ENCODE peak calls at places on chromosome 9, in six cellular contexts. One of them, this sample, is unnamed. For H3K36me3, the result is how much of the 10 kb centered on the place peaks cover.

GRCh38 chr9:90950600-90950999 is 149.0 kb downstream of the SYK start:
- DNase-seq in mammary epithelial cell: no peak
- DNase-seq in cardiac muscle cell: no peak
- DNase-seq in astrocyte: no peak
- DNase-seq in Peyer's patch: no peak
- DNase-seq in hepatocyte: no peak
- DNase-seq in this sample: no peak

GRCh38 chr9:134405527-134405926 is 79.3 kb downstream of the RXRA start:
- DNase-seq in mammary epithelial cell: no peak
- DNase-seq in cardiac muscle cell: no peak
- DNase-seq in astrocyte: no peak
- DNase-seq in Peyer's patch: no peak
- DNase-seq in hepatocyte: no peak
- DNase-seq in this sample: no peak

GRCh38 chr9:37302277-37302676 is 120.2 kb upstream of the GRHPR start:
- DNase-seq in mammary epithelial cell: no peak
- DNase-seq in cardiac muscle cell: no peak
- DNase-seq in astrocyte: no peak
- DNase-seq in Peyer's patch: peak
- DNase-seq in hepatocyte: no peak
- DNase-seq in this sample: no peak

GRCh38 chr9:121358747-121359146 is 11.3 kb downstream of the STOM start:
- DNase-seq in mammary epithelial cell: no peak
- DNase-seq in cardiac muscle cell: no peak
- DNase-seq in astrocyte: no peak
- DNase-seq in Peyer's patch: no peak
- DNase-seq in hepatocyte: no peak
- DNase-seq in this sample: no peak

GRCh38 chr9:136327313-136327971 is at the start of gene GPSM1:
- DNase-seq in mammary epithelial cell: no peak
- DNase-seq in cardiac muscle cell: peak
- DNase-seq in astrocyte: no peak
- DNase-seq in Peyer's patch: no peak
- DNase-seq in hepatocyte: peak
- DNase-seq in this sample: no peak

GRCh38 chr9:26949604-26950003 is 2.6 kb upstream of the PLAA start:
- DNase-seq in mammary epithelial cell: peak
- DNase-seq in cardiac muscle cell: no peak
- DNase-seq in astrocyte: peak
- DNase-seq in Peyer's patch: no peak
- DNase-seq in hepatocyte: no peak
- DNase-seq in this sample: no peak

GRCh38 chr9:137814841-137815240 is 62.7 kb upstream of the CACNA1B start:
- DNase-seq in mammary epithelial cell: no peak
- DNase-seq in cardiac muscle cell: no peak
- DNase-seq in astrocyte: no peak
- DNase-seq in Peyer's patch: no peak
- DNase-seq in hepatocyte: no peak
- DNase-seq in this sample: no peak

GRCh38 chr9:2241461-2241874 is 226.3 kb downstream of the SMARCA2 start:
- DNase-seq in mammary epithelial cell: no peak
- DNase-seq in cardiac muscle cell: no peak
- DNase-seq in astrocyte: peak
- DNase-seq in Peyer's patch: no peak
- DNase-seq in hepatocyte: peak
- DNase-seq in this sample: no peak

GRCh38 chr9:130117816-130118632 is 54.2 kb upstream of the NCS1 start:
- DNase-seq in mammary epithelial cell: peak
- DNase-seq in cardiac muscle cell: no peak
- DNase-seq in astrocyte: peak
- DNase-seq in Peyer's patch: no peak
- DNase-seq in hepatocyte: no peak
- DNase-seq in this sample: no peak

GRCh38 chr9:5442400-5443011 is 4.8 kb upstream of the PLGRKT start:
- DNase-seq in mammary epithelial cell: peak
- DNase-seq in cardiac muscle cell: peak
- DNase-seq in astrocyte: peak
- DNase-seq in Peyer's patch: no peak
- DNase-seq in hepatocyte: peak
- DNase-seq in this sample: no peak

GRCh38 chr9:4306066-4306787 is 6.4 kb upstream of the GLIS3 start:
- DNase-seq in mammary epithelial cell: peak
- DNase-seq in cardiac muscle cell: no peak
- DNase-seq in astrocyte: peak
- DNase-seq in Peyer's patch: no peak
- DNase-seq in hepatocyte: peak
- DNase-seq in this sample: no peak

GRCh38 chr9:37904647-37905505 is 949 bp upstream of the SLC25A51 start:
- DNase-seq in mammary epithelial cell: peak
- DNase-seq in cardiac muscle cell: no peak
- DNase-seq in astrocyte: no peak
- DNase-seq in Peyer's patch: no peak
- DNase-seq in hepatocyte: no peak
- DNase-seq in this sample: no peak

GRCh38 chr9:133563286-133564213 is 29.0 kb downstream of the ADAMTSL2 start:
- DNase-seq in mammary epithelial cell: no peak
- DNase-seq in cardiac muscle cell: peak
- DNase-seq in astrocyte: no peak
- DNase-seq in Peyer's patch: no peak
- DNase-seq in hepatocyte: peak
- DNase-seq in this sample: no peak

GRCh38 chr9:131179561-131180219 is 54.3 kb downstream of the NUP214 start:
- DNase-seq in mammary epithelial cell: no peak
- DNase-seq in cardiac muscle cell: no peak
- DNase-seq in astrocyte: peak
- DNase-seq in Peyer's patch: no peak
- DNase-seq in hepatocyte: no peak
- DNase-seq in this sample: peak

GRCh38 chr9:72364679-72365524 is at the start of gene ZFAND5:
- DNase-seq in mammary epithelial cell: peak
- DNase-seq in cardiac muscle cell: peak
- DNase-seq in astrocyte: peak
- DNase-seq in Peyer's patch: peak
- DNase-seq in hepatocyte: peak
- DNase-seq in this sample: peak

GRCh38 chr9:133904371-133905090 is 87.6 kb downstream of the VAV2 start:
- DNase-seq in mammary epithelial cell: no peak
- DNase-seq in cardiac muscle cell: no peak
- DNase-seq in astrocyte: peak
- DNase-seq in Peyer's patch: no peak
- DNase-seq in hepatocyte: no peak
- DNase-seq in this sample: no peak

GRCh38 chr9:124187311-124187710 is 70.4 kb upstream of the NEK6 start:
- DNase-seq in mammary epithelial cell: no peak
- DNase-seq in cardiac muscle cell: no peak
- DNase-seq in astrocyte: no peak
- DNase-seq in Peyer's patch: no peak
- DNase-seq in hepatocyte: no peak
- DNase-seq in this sample: no peak

GRCh38 chr9:115691097-115691496 is 462.5 kb upstream of the PAPPA start:
- DNase-seq in mammary epithelial cell: peak
- DNase-seq in cardiac muscle cell: no peak
- DNase-seq in astrocyte: peak
- DNase-seq in Peyer's patch: no peak
- DNase-seq in hepatocyte: peak
- DNase-seq in this sample: peak

GRCh38 chr9:19127881-19128719 is 808 bp upstream of the PLIN2 start:
- DNase-seq in mammary epithelial cell: no peak
- DNase-seq in cardiac muscle cell: no peak
- DNase-seq in astrocyte: no peak
- DNase-seq in Peyer's patch: peak
- DNase-seq in hepatocyte: no peak
- DNase-seq in this sample: no peak

GRCh38 chr9:108322326-108323098 is 533.3 kb downstream of the ACTL7B start:
- DNase-seq in mammary epithelial cell: peak
- DNase-seq in cardiac muscle cell: no peak
- DNase-seq in astrocyte: no peak
- DNase-seq in Peyer's patch: no peak
- DNase-seq in hepatocyte: no peak
- DNase-seq in this sample: no peak

GRCh38 chr9:102669220-102669619 is 325.9 kb upstream of the CYLC2 start:
- DNase-seq in mammary epithelial cell: no peak
- DNase-seq in cardiac muscle cell: no peak
- DNase-seq in astrocyte: no peak
- DNase-seq in Peyer's patch: no peak
- DNase-seq in hepatocyte: no peak
- DNase-seq in this sample: no peak

GRCh38 chr9:137744632-137745183 is 125.9 kb downstream of the EHMT1 start:
- DNase-seq in mammary epithelial cell: no peak
- DNase-seq in cardiac muscle cell: no peak
- DNase-seq in astrocyte: no peak
- DNase-seq in Peyer's patch: no peak
- DNase-seq in hepatocyte: no peak
- DNase-seq in this sample: no peak

GRCh38 chr9:110069326-110070248 is 138.4 kb downstream of the C9orf152 start:
- DNase-seq in mammary epithelial cell: peak
- DNase-seq in cardiac muscle cell: peak
- DNase-seq in astrocyte: peak
- DNase-seq in Peyer's patch: no peak
- DNase-seq in hepatocyte: no peak
- DNase-seq in this sample: peak

GRCh38 chr9:91187965-91188344 is 173.8 kb downstream of the AUH start:
- DNase-seq in mammary epithelial cell: peak
- DNase-seq in cardiac muscle cell: no peak
- DNase-seq in astrocyte: peak
- DNase-seq in Peyer's patch: no peak
- DNase-seq in hepatocyte: no peak
- DNase-seq in this sample: peak

GRCh38 chr9:136228107-136228875 is 17.3 kb downstream of the QSOX2 start:
- DNase-seq in mammary epithelial cell: peak
- DNase-seq in cardiac muscle cell: no peak
- DNase-seq in astrocyte: peak
- DNase-seq in Peyer's patch: no peak
- DNase-seq in hepatocyte: peak
- DNase-seq in this sample: no peak

DNA sequence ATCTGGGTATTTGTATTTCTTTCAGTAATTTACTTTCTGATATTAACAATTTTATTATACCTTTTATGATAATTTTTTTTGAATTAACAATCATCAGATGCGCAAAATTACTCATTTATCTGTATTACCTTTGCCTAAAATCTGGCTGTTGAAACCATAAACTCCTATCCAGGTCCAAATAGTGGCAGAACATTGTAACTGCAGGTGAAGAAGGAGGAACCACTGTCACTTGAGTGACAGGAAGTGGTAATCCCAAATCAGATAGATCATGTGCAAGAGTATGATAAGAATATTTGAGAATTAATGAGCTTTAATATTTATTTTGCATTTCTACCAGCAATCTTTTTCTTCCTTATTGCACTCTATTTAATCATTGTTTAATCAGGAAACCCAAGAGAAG is 139.3 kb upstream of the TLE4 start:
- DNase-seq in mammary epithelial cell: no peak
- DNase-seq in cardiac muscle cell: no peak
- DNase-seq in astrocyte: no peak
- DNase-seq in Peyer's patch: no peak
- DNase-seq in hepatocyte: no peak
- DNase-seq in this sample: no peak
- TF ChIP-seq CTCF in mammary epithelial cell: no peak
- TF ChIP-seq CTCF in cardiac muscle cell: no peak
- TF ChIP-seq CTCF in astrocyte: no peak
- TF ChIP-seq CTCF in Peyer's patch: no peak
- TF ChIP-seq CTCF in hepatocyte: no peak
- TF ChIP-seq CTCF in this sample: no peak

GRCh38 chr9:117782931-117783788 is 79.0 kb downstream of the TLR4 start:
- DNase-seq in mammary epithelial cell: peak
- DNase-seq in cardiac muscle cell: peak
- DNase-seq in astrocyte: peak
- DNase-seq in Peyer's patch: peak
- DNase-seq in hepatocyte: peak
- DNase-seq in this sample: peak
- H3K4me3 ChIP-seq in mammary epithelial cell: peak
- H3K4me3 ChIP-seq in cardiac muscle cell: no peak
- H3K4me3 ChIP-seq in astrocyte: peak
- H3K4me3 ChIP-seq in Peyer's patch: peak
- H3K4me3 ChIP-seq in hepatocyte: no peak
- H3K4me3 ChIP-seq in this sample: peak

GRCh38 chr9:15499108-15499507 is 11.7 kb downstream of the PSIP1 start:
- DNase-seq in mammary epithelial cell: no peak
- DNase-seq in cardiac muscle cell: no peak
- DNase-seq in astrocyte: no peak
- DNase-seq in Peyer's patch: no peak
- DNase-seq in hepatocyte: no peak
- DNase-seq in this sample: no peak

GRCh38 chr9:15492485-15493150 is 18.2 kb downstream of the PSIP1 start:
- DNase-seq in mammary epithelial cell: no peak
- DNase-seq in cardiac muscle cell: no peak
- DNase-seq in astrocyte: no peak
- DNase-seq in Peyer's patch: no peak
- DNase-seq in hepatocyte: no peak
- DNase-seq in this sample: no peak

GRCh38 chr9:15501803-15502202 is 9.0 kb downstream of the PSIP1 start:
- DNase-seq in mammary epithelial cell: no peak
- DNase-seq in cardiac muscle cell: no peak
- DNase-seq in astrocyte: no peak
- DNase-seq in Peyer's patch: no peak
- DNase-seq in hepatocyte: no peak
- DNase-seq in this sample: no peak

GRCh38 chr9:15501179-15501578 is 9.6 kb downstream of the PSIP1 start:
- DNase-seq in mammary epithelial cell: no peak
- DNase-seq in cardiac muscle cell: no peak
- DNase-seq in astrocyte: no peak
- DNase-seq in Peyer's patch: no peak
- DNase-seq in hepatocyte: no peak
- DNase-seq in this sample: no peak

DNA sequence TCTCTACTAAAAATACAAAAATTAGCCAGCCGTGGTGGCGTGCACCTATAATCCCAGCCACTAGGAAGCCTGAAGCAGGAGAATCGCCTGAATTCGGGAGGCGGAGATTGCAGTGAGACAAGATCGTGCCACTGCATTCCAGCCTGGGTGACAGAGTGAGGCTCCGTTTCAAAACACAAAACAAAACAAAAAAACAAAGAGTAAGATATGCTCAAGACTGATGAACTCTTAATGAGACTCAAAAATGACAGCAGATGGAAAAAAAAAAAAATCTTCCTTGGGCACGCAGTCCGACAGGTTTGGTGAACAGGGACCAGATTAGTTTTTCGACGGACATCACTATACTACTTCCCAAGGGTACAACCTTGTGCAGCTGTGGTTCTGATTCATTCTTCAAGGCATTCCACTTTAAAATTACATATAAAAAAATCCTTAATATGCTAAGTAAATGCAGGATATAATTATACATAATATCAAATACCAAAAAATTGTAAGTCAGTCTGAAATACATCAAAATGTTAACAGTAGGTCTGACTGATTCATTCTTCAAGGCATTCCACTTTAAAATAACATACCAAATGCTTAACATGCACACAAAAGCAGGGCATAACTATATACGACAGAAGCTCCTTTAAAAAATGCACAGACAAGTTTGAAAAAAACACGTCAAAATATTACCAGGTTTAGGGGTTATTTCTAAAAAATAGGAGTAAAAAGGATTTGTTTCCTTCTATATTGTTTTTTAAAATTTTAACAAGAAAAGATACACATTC is 12.3 kb downstream of the PSIP1 start:
- DNase-seq in mammary epithelial cell: no peak
- DNase-seq in cardiac muscle cell: no peak
- DNase-seq in astrocyte: no peak
- DNase-seq in Peyer's patch: no peak
- DNase-seq in hepatocyte: no peak
- DNase-seq in this sample: no peak
- H3K36me3 ChIP-seq in mammary epithelial cell: under half
- H3K36me3 ChIP-seq in cardiac muscle cell: under half
- H3K36me3 ChIP-seq in astrocyte: under half
- H3K36me3 ChIP-seq in Peyer's patch: under half
- H3K36me3 ChIP-seq in hepatocyte: under half
- H3K36me3 ChIP-seq in this sample: under half

GRCh38 chr9:34809504-34810186 is 99.7 kb upstream of the CCL21 start:
- DNase-seq in mammary epithelial cell: peak
- DNase-seq in cardiac muscle cell: peak
- DNase-seq in astrocyte: no peak
- DNase-seq in Peyer's patch: no peak
- DNase-seq in hepatocyte: peak
- DNase-seq in this sample: no peak
- TF ChIP-seq CTCF in mammary epithelial cell: peak
- TF ChIP-seq CTCF in cardiac muscle cell: peak
- TF ChIP-seq CTCF in astrocyte: no peak
- TF ChIP-seq CTCF in Peyer's patch: no peak
- TF ChIP-seq CTCF in hepatocyte: peak
- TF ChIP-seq CTCF in this sample: peak